ENCODE peak calls at places on chromosomes 1 and 21, in eight cellular contexts. D, S, E, B, L, R, G and I are unnamed samples. For H3K36me3 and H3K9me3, the result is how much of the 10 kb centered on the place peaks cover.

GRCh38 chr1:17914142-17914541 is 159.0 kb downstream of the ACTL8 start:
- DNase-seq in R (no peak), L (no peak), S (no peak), G (no peak), E (no peak), B (no peak), D (no peak), I (no peak)

GRCh38 chr21:34596561-34597271 is 18.2 kb downstream of the RCAN1 start:
- DNase-seq in D (no peak), S (no peak), R (no peak), E (no peak), G (no peak), L (no peak), B (no peak), I (no peak)

GRCh38 chr1:230641346-230641745 is 935 bp upstream of the COG2 start:
- DNase-seq in D (no peak), S (no peak), B (no peak), R (no peak), G (no peak), L (no peak), E (no peak), I (no peak)

GRCh38 chr1:119531606-119532323 is 24.8 kb downstream of the HSD3B1 start:
- DNase-seq in B (no peak), L (no peak), E (no peak), G (no peak), D (no peak), S (no peak), R (no peak), I (no peak)

GRCh38 chr21:46425566-46425965 is 33.1 kb upstream of the DIP2A start:
- DNase-seq in R (peak), B (peak), L (no peak), D (peak), S (no peak), G (peak), E (no peak), I (no peak)

GRCh38 chr1:77639056-77639455 is 43.4 kb downstream of the ZZZ3 start:
- DNase-seq in S (no peak), L (no peak), B (no peak), R (no peak), E (no peak), D (no peak), G (no peak), I (no peak)

GRCh38 chr1:184684285-184685077 is 70.2 kb downstream of the EDEM3 start:
- DNase-seq in R (no peak), B (no peak), E (peak), L (peak), S (peak), G (no peak), D (no peak), I (no peak)

GRCh38 chr1:195082183-195082582 is 1526.1 kb downstream of the KCNT2 start:
- DNase-seq in R (no peak), G (no peak), D (no peak), S (no peak), L (no peak), B (no peak), E (no peak), I (no peak)

GRCh38 chr1:150192012-150192411 is 42.3 kb downstream of the PLEKHO1 start:
- DNase-seq in R (no peak), D (no peak), E (peak), B (no peak), G (no peak), L (no peak), S (no peak), I (no peak)

GRCh38 chr1:230087722-230088115 is 20.7 kb downstream of the GALNT2 start:
- DNase-seq in R (no peak), L (no peak), G (no peak), S (no peak), B (no peak), E (no peak), D (no peak), I (no peak)

GRCh38 chr1:186404454-186405051 is 28.9 kb downstream of the ODR4 start:
- DNase-seq in E (no peak), B (no peak), L (no peak), G (peak), D (no peak), R (no peak), S (no peak), I (no peak)

GRCh38 chr1:77978293-77978968 is 441 bp downstream of the FUBP1 start:
- DNase-seq in G (peak), D (no peak), L (no peak), S (peak), E (peak), R (no peak), B (peak), I (peak)

GRCh38 chr1:22096036-22096435 is 43.5 kb downstream of the CDC42 start:
- DNase-seq in L (no peak), D (no peak), S (no peak), G (no peak), E (no peak), B (no peak), R (no peak), I (no peak)
- H3K36me3 ChIP-seq in L (half or more), D (half or more), S (under half), G (under half), E (half or more), B (under half), R (under half), I (under half)

GRCh38 chr1:248613742-248614141 is 16.2 kb upstream of the OR2T10 start:
- DNase-seq in B (no peak), E (no peak), S (no peak), R (no peak), G (no peak), D (no peak), L (no peak), I (no peak)
- H3K9me3 ChIP-seq in B (under half), E (under half), S (under half), R (under half), G (under half), D (under half), L (under half), I (under half)

GRCh38 chr1:226148121-226148648 is 38.4 kb downstream of the ACBD3 start:
- DNase-seq in D (no peak), B (no peak), L (no peak), R (no peak), E (no peak), S (no peak), G (no peak), I (no peak)

GRCh38 chr1:226144045-226144444 is 42.5 kb downstream of the ACBD3 start:
- DNase-seq in S (no peak), L (no peak), G (no peak), B (no peak), R (no peak), E (no peak), D (no peak), I (no peak)

GRCh38 chr1:226154593-226154992 is 31.9 kb downstream of the ACBD3 start:
- DNase-seq in B (no peak), R (no peak), G (no peak), D (no peak), L (no peak), E (no peak), S (no peak), I (no peak)

DNA sequence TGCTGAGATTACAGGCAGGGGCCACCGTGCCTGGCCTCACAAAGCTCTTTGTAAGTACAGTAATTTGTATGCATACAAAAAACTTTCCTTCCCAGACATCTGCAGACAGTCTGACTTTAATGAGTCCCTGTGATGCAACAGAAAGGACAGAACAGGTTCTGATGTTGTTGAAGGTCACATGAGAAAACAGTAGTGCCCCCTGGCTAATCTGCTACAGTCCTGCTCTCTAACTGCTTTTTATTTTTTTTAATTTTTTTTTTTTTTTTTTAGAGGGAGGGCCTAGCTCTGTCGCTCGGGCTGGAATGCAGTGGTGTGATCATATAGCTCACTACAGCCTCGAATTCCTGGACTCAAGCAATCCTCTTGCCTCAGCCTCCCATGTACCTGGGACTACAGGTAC is 36.7 kb downstream of the ACBD3 start:
- DNase-seq in D (no peak), S (no peak), G (no peak), B (no peak), E (no peak), R (no peak), L (no peak), I (no peak)
- H3K36me3 ChIP-seq in D (half or more), S (under half), G (under half), B (half or more), E (half or more), R (under half), L (half or more), I (under half)

DNA sequence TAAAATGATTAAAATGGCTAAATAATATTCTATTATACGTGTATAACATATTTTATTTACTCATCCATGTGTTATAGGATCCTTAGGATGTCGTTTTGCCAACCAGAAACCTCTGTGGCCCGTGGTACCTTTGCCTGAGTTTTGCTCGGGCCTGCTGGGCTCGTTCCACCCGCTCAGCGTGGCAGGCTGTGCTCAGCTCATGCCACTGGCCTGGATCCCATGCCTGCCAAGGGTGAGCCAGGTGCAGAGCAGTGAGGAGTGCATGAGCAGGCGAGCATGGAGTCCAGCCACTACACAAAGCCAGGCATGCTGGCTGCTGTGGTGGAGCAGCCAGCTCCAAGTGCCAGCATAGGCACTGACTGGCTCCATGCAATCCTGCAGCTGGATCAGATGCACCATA is 417.2 kb downstream of the TTLL7 start:
- DNase-seq in G (no peak), D (no peak), S (no peak), E (no peak), B (no peak), R (no peak), L (no peak), I (no peak)
- H3K9me3 ChIP-seq in G (under half), D (under half), S (under half), E (under half), B (under half), R (under half), L (under half), I (under half)

GRCh38 chr1:151265446-151266236 is 11.1 kb downstream of the PSMD4 start:
- DNase-seq in L (no peak), E (no peak), G (no peak), S (no peak), D (no peak), R (no peak), B (no peak), I (no peak)

GRCh38 chr1:151266315-151266714 is 11.8 kb downstream of the PSMD4 start:
- DNase-seq in D (no peak), L (no peak), G (no peak), S (no peak), B (no peak), R (no peak), E (no peak), I (no peak)

GRCh38 chr1:151266821-151267220 is 12.3 kb downstream of the PSMD4 start:
- DNase-seq in R (no peak), B (no peak), G (no peak), D (no peak), L (no peak), E (no peak), S (no peak), I (no peak)

GRCh38 chr1:151267760-151268159 is 13.2 kb downstream of the PSMD4 start:
- DNase-seq in L (no peak), B (no peak), R (no peak), D (no peak), S (no peak), G (no peak), E (no peak), I (no peak)
- H3K36me3 ChIP-seq in L (half or more), B (under half), R (under half), D (half or more), S (under half), G (under half), E (half or more), I (under half)

GRCh38 chr21:38227401-38227800 is 29.4 kb upstream of the KCNJ15 start:
- DNase-seq in B (no peak), S (no peak), G (no peak), E (no peak), D (no peak), L (no peak), R (no peak), I (no peak)
- H3K9me3 ChIP-seq in B (under half), S (under half), G (under half), E (under half), D (half or more), L (half or more), R (half or more), I (under half)

GRCh38 chr1:5603353-5604104 is 388.7 kb downstream of the NPHP4 start:
- DNase-seq in S (no peak), E (no peak), G (no peak), R (no peak), D (no peak), L (no peak), B (no peak), I (no peak)

GRCh38 chr1:5597991-5598823 is 394.0 kb downstream of the NPHP4 start:
- DNase-seq in S (no peak), G (no peak), B (no peak), R (no peak), D (no peak), L (no peak), E (no peak), I (no peak)

GRCh38 chr1:5598824-5599395 is 393.3 kb downstream of the NPHP4 start:
- DNase-seq in G (no peak), B (no peak), D (no peak), E (no peak), R (no peak), S (no peak), L (no peak), I (no peak)

GRCh38 chr1:5599541-5599940 is 392.7 kb downstream of the NPHP4 start:
- DNase-seq in B (no peak), E (no peak), S (no peak), G (no peak), R (no peak), L (no peak), D (no peak), I (no peak)

GRCh38 chr1:5601516-5601915 is 390.7 kb downstream of the NPHP4 start:
- DNase-seq in E (no peak), B (no peak), R (no peak), D (no peak), S (no peak), L (no peak), G (no peak), I (no peak)
- H3K36me3 ChIP-seq in E (under half), B (under half), R (under half), D (under half), S (under half), L (under half), G (under half), I (under half)

DNA sequence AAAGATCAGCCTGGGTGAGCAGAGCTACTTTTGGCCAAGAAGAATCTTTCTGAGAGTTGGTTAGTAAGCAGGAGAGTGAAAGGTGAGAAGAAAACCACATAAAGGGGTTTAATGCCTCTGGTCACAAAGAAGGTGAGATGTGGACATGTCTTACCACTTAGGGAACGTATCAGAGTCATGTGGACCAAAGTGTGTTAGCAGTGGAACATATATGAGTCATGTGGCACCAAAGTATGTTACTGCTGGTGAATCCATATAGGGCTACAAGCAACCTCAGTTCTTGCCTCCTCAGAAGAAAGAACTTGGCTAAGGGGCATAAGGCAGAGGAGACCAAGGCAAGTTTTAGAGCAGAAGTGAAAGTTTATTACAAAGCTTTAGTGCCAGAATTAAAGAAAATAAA is 411.6 kb upstream of the NEGR1 start:
- DNase-seq in L (no peak), B (no peak), E (no peak), S (no peak), G (no peak), R (no peak), D (no peak), I (no peak)
- H3K9me3 ChIP-seq in L (under half), B (under half), E (under half), S (under half), G (under half), R (under half), D (under half), I (under half)

DNA sequence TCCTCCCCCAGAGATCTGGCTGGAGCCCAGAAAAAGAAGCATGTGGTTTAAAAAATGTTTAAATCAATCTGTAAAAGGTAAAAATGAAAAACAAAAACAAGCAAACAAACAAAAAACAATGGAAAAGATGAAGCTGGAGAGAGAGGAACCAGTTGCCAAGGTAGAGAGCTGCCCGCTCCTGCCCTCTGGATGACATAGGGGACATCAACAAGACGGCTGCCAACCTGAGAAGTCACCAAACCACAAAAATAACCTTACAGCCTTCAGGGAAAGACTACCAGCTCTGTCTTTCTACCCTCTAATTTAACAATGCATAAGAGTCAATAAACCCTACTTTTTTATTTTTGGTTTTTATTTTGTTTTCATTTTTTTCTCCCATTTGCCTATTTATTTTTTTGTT is 8.5 kb upstream of the IPO9 start:
- DNase-seq in D (no peak), L (no peak), E (no peak), R (no peak), G (no peak), S (no peak), B (no peak), I (no peak)
- H3K36me3 ChIP-seq in D (half or more), L (half or more), E (half or more), R (under half), G (under half), S (under half), B (under half), I (under half)

DNA sequence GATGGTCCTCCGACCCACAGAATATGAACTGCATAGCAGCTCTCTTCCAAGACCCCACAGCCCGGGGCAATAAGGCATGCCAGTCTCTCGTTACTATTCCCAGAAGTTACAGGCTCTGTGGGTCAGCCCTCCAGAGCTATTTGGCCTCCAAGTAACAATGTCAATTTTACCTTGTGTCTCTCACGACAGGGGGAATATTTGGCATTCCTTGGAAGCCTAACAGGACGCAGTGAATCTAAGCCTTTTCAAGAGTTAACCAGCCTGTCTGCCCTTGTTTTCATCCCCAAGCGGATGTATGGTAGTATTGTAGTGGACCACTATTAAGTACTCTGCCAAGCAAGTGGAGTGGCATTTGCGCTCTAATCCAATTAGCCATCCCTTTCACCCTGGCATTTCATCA is 24.4 kb upstream of the GNG4 start:
- DNase-seq in E (no peak), S (no peak), R (no peak), B (no peak), L (no peak), G (no peak), D (no peak), I (no peak)
- H3K9me3 ChIP-seq in E (under half), S (under half), R (under half), B (under half), L (under half), G (under half), D (under half), I (under half)